ENCODE peak calls at places on chromosomes 1 and 21, in seven cellular contexts. T is AG04449, W is cardiac muscle cell, Z is body of pancreas, V is ovary, R is osteoblast, P is fibroblast of mammary gland. Q is an unnamed sample.

GRCh38 chr1:208036177-208036808 is 125.4 kb upstream of the CD34 start:
- DNase-seq in W (peak), V (no peak), P (peak), R (peak), Z (peak), T (no peak), Q (no peak)

GRCh38 chr1:74399249-74399648 is 113.2 kb downstream of the LRRC53 start:
- DNase-seq in R (no peak), Z (no peak), T (no peak), W (no peak), V (no peak), P (no peak), Q (no peak)

GRCh38 chr1:217191441-217191840 is 439.4 kb downstream of the GPATCH2 start:
- DNase-seq in V (no peak), Z (no peak), R (no peak), W (no peak), T (no peak), P (peak), Q (no peak)

GRCh38 chr1:214008791-214009612 is 21.2 kb downstream of the PROX1 start:
- DNase-seq in Z (no peak), P (no peak), V (no peak), W (no peak), T (no peak), R (no peak), Q (no peak)

GRCh38 chr21:33611006-33611744 is 22.7 kb upstream of the DONSON start:
- DNase-seq in T (no peak), Z (no peak), P (no peak), R (no peak), W (no peak), V (no peak), Q (no peak)

GRCh38 chr1:248926401-248927182 is 20.6 kb downstream of the PGBD2 start:
- DNase-seq in T (peak), R (no peak), V (no peak), Z (no peak), W (no peak), P (peak), Q (no peak)

GRCh38 chr21:36159356-36159921 is 2.8 kb downstream of the DOP1B start:
- DNase-seq in V (no peak), P (no peak), T (no peak), R (no peak), Z (no peak), W (no peak), Q (no peak)

GRCh38 chr1:118151312-118151937 is 33.6 kb downstream of the SPAG17 start:
- DNase-seq in R (no peak), V (no peak), W (peak), P (peak), Z (peak), T (no peak), Q (no peak)

GRCh38 chr1:184986250-184986649 is 11.9 kb upstream of the NIBAN1 start:
- DNase-seq in R (peak), P (peak), T (no peak), W (peak), V (no peak), Z (no peak), Q (no peak)

GRCh38 chr1:30724655-30725421 is 1.5 kb upstream of the MATN1 start:
- DNase-seq in V (no peak), P (no peak), T (no peak), W (no peak), Z (no peak), R (peak), Q (no peak)

GRCh38 chr1:30725450-30726095 is 2.2 kb upstream of the MATN1 start:
- DNase-seq in W (no peak), R (no peak), V (no peak), Z (no peak), P (no peak), T (no peak), Q (no peak)

GRCh38 chr1:30722175-30722537 is 1.2 kb downstream of the MATN1 start:
- DNase-seq in R (no peak), Z (peak), T (no peak), W (no peak), V (no peak), P (no peak), Q (no peak)

GRCh38 chr1:30723296-30723897 is at the start of gene MATN1:
- DNase-seq in P (no peak), T (no peak), V (no peak), R (peak), Z (no peak), W (no peak), Q (no peak)

DNA sequence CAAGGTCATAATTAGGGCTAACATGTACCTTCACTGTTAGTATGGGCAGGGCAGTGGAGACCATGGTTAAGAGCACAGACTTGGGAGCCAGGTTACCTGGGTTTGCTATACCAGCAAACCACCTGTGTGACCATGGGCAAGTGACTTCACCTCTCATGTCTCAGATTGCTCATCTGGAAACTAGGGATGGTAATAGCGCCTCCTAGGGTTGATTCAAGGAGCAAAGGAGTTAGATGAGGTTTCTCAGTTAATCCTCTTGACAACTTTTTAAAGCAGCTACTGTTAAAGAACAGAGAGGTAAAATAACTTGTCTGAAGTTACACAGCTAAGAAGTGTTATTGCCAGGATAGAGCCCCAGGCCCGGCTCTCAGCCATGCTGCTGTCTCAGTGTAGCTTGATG is 790 bp upstream of the MATN1 start:
- DNase-seq in P (no peak), W (no peak), V (no peak), R (peak), T (no peak), Z (no peak), Q (no peak)
- TF ChIP-seq CTCF in P (peak), W (peak), V (no peak), R (no peak), T (peak), Z (no peak), Q (peak)

DNA sequence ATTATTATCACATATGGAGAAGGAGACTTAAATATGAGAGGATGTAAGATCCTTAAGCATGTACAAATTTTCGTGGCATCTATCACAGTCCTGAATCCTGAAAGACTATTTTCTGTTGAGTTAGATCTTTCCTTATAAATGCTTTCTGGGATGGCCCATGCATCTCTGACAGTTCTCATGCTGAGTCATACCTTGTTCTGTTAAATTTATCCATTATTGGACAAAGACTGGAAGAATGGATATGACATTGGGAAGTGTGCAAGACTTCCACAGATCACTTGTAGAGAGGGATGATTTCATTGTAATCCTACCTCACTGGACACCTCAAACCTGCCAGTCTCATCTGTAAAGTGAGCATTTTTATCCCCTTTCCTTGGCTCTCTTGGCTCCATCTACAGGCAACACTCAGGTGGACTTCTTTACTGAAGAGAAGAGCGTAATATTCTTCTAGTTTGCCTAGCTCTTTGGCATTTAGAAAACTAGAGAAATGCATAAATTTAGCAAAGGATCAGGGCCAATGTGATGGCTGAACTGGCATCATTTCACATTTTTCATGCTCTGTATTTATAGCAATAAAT is 128.2 kb downstream of the NFIA start:
- DNase-seq in Z (no peak), R (no peak), T (no peak), V (no peak), W (no peak), P (peak), Q (no peak)
- TF ChIP-seq CTCF in Z (no peak), R (no peak), T (no peak), V (no peak), W (no peak), P (peak), Q (no peak)

GRCh38 chr1:1003618-1004419 is 3.9 kb upstream of the HES4 start:
- DNase-seq in T (no peak), V (no peak), W (no peak), R (peak), P (no peak), Z (peak), Q (no peak)

GRCh38 chr1:1000357-1001056 is 610 bp upstream of the HES4 start:
- DNase-seq in V (no peak), P (peak), R (peak), T (peak), Z (peak), W (peak), Q (peak)

GRCh38 chr1:999797-1000356 is at the start of gene HES4:
- DNase-seq in V (peak), Z (peak), P (peak), W (peak), R (peak), T (peak), Q (peak)

GRCh38 chr1:1001057-1001630 is 1.2 kb upstream of the HES4 start:
- DNase-seq in P (no peak), R (peak), T (no peak), Z (peak), V (no peak), W (no peak), Q (no peak)

GRCh38 chr1:1001631-1002300 is 1.9 kb upstream of the HES4 start:
- DNase-seq in W (peak), T (no peak), Z (peak), R (peak), V (peak), P (peak), Q (no peak)
- TF ChIP-seq CTCF in W (peak), T (peak), Z (peak), R (peak), V (peak), P (peak), Q (peak)

GRCh38 chr1:31216016-31216415 is 23.7 kb downstream of the NKAIN1 start:
- DNase-seq in W (peak), T (no peak), V (peak), R (no peak), Z (peak), P (peak), Q (no peak)

GRCh38 chr1:31219489-31219888 is 20.2 kb downstream of the NKAIN1 start:
- DNase-seq in P (no peak), Z (no peak), T (no peak), V (no peak), W (no peak), R (no peak), Q (no peak)

GRCh38 chr1:31215083-31215570 is 24.6 kb downstream of the NKAIN1 start:
- DNase-seq in T (no peak), P (no peak), Z (no peak), R (no peak), V (no peak), W (no peak), Q (no peak)

GRCh38 chr1:31218705-31219104 is 21.0 kb downstream of the NKAIN1 start:
- DNase-seq in V (no peak), Z (no peak), P (no peak), R (no peak), T (no peak), W (no peak), Q (no peak)

GRCh38 chr1:31214316-31215082 is 25.2 kb downstream of the NKAIN1 start:
- DNase-seq in T (no peak), W (peak), R (no peak), P (peak), V (no peak), Z (no peak), Q (no peak)
- TF ChIP-seq CTCF in T (no peak), W (no peak), R (peak), P (peak), V (no peak), Z (no peak), Q (no peak)

GRCh38 chr1:119515221-119515620 is 8.2 kb downstream of the HSD3B1 start:
- DNase-seq in V (no peak), P (no peak), Z (no peak), W (no peak), T (no peak), R (no peak), Q (no peak)

GRCh38 chr1:119516680-119517079 is 9.7 kb downstream of the HSD3B1 start:
- DNase-seq in P (no peak), Z (no peak), R (no peak), T (no peak), W (no peak), V (no peak), Q (no peak)
- TF ChIP-seq CTCF in P (no peak), Z (peak), R (no peak), T (no peak), W (no peak), V (no peak), Q (no peak)

DNA sequence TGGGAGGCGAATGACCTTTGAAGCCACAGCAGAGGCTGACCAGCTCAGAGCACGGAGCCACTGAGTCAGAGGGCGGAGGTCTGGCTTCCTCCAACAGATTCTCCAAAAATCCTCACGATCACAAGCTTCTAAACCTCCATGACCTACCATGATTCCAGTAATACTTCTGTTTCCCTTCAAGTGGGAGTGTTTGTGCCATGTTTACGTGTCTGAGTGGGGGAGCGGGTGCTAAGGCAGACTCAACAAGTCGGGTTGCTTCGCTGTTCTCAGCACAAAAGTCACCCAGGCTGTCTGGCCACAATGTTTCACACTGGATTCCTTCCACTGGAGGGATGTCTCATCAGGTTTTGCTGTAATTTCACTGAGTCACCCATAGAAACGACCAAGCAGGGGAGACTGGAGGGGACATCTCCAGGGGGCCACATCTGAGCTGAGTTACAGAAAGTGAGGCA is 86.2 kb downstream of the SLC66A1 start:
- DNase-seq in W (no peak), T (peak), R (peak), P (peak), V (peak), Z (no peak), Q (no peak)
- TF ChIP-seq CTCF in W (peak), T (peak), R (peak), P (peak), V (peak), Z (no peak), Q (no peak)